ENCODE peak calls at places on chromosomes 7 and 10, in ten cellular contexts. One of them, this sample, is unnamed.

GRCh38 chr10:24303522-24304310 is 94.8 kb downstream of the KIAA1217 start:
- DNase-seq in ecto neural progenitor cell: no peak
- DNase-seq in WTC11: no peak
- DNase-seq in endothelial cell of umbilical vein: no peak
- DNase-seq in naive thymus-derived CD8-positive, alpha-beta T cell: no peak
- DNase-seq in cardiac muscle cell: no peak
- DNase-seq in AG10803: no peak
- DNase-seq in mammary epithelial cell: no peak
- DNase-seq in psoas muscle: no peak
- DNase-seq in stimulated activated CD4-positive, alpha-beta T cell treated with anti-CD3 and anti-CD28 coated beads, Interleukin-15, amount 100 ng/mL, for 1 hour: no peak
- DNase-seq in this sample: no peak

GRCh38 chr10:110273474-110273873 is 31.2 kb downstream of the SMNDC1 start:
- DNase-seq in mammary epithelial cell: peak
- DNase-seq in naive thymus-derived CD8-positive, alpha-beta T cell: peak
- DNase-seq in stimulated activated CD4-positive, alpha-beta T cell treated with anti-CD3 and anti-CD28 coated beads, Interleukin-15, amount 100 ng/mL, for 1 hour: no peak
- DNase-seq in endothelial cell of umbilical vein: no peak
- DNase-seq in AG10803: peak
- DNase-seq in WTC11: no peak
- DNase-seq in psoas muscle: peak
- DNase-seq in cardiac muscle cell: peak
- DNase-seq in ecto neural progenitor cell: no peak
- DNase-seq in this sample: peak

GRCh38 chr10:122142652-122143237 is 128.4 kb upstream of the BTBD16 start:
- DNase-seq in mammary epithelial cell: no peak
- DNase-seq in psoas muscle: peak
- DNase-seq in WTC11: peak
- DNase-seq in AG10803: no peak
- DNase-seq in endothelial cell of umbilical vein: peak
- DNase-seq in stimulated activated CD4-positive, alpha-beta T cell treated with anti-CD3 and anti-CD28 coated beads, Interleukin-15, amount 100 ng/mL, for 1 hour: no peak
- DNase-seq in cardiac muscle cell: peak
- DNase-seq in naive thymus-derived CD8-positive, alpha-beta T cell: no peak
- DNase-seq in ecto neural progenitor cell: peak
- DNase-seq in this sample: peak

GRCh38 chr7:30522163-30522562 is 17.5 kb upstream of the GGCT start:
- DNase-seq in WTC11: no peak
- DNase-seq in mammary epithelial cell: no peak
- DNase-seq in endothelial cell of umbilical vein: no peak
- DNase-seq in AG10803: no peak
- DNase-seq in naive thymus-derived CD8-positive, alpha-beta T cell: no peak
- DNase-seq in ecto neural progenitor cell: no peak
- DNase-seq in psoas muscle: no peak
- DNase-seq in stimulated activated CD4-positive, alpha-beta T cell treated with anti-CD3 and anti-CD28 coated beads, Interleukin-15, amount 100 ng/mL, for 1 hour: no peak
- DNase-seq in cardiac muscle cell: no peak
- DNase-seq in this sample: no peak

GRCh38 chr10:131775444-131775832 is 125.4 kb upstream of the PPP2R2D start:
- DNase-seq in endothelial cell of umbilical vein: no peak
- DNase-seq in AG10803: no peak
- DNase-seq in cardiac muscle cell: no peak
- DNase-seq in ecto neural progenitor cell: peak
- DNase-seq in WTC11: no peak
- DNase-seq in naive thymus-derived CD8-positive, alpha-beta T cell: no peak
- DNase-seq in psoas muscle: no peak
- DNase-seq in mammary epithelial cell: no peak
- DNase-seq in stimulated activated CD4-positive, alpha-beta T cell treated with anti-CD3 and anti-CD28 coated beads, Interleukin-15, amount 100 ng/mL, for 1 hour: no peak
- DNase-seq in this sample: no peak

GRCh38 chr7:2525931-2526630 is 6.5 kb downstream of the LFNG start:
- DNase-seq in ecto neural progenitor cell: no peak
- DNase-seq in stimulated activated CD4-positive, alpha-beta T cell treated with anti-CD3 and anti-CD28 coated beads, Interleukin-15, amount 100 ng/mL, for 1 hour: no peak
- DNase-seq in naive thymus-derived CD8-positive, alpha-beta T cell: no peak
- DNase-seq in endothelial cell of umbilical vein: no peak
- DNase-seq in psoas muscle: no peak
- DNase-seq in cardiac muscle cell: no peak
- DNase-seq in WTC11: no peak
- DNase-seq in AG10803: no peak
- DNase-seq in mammary epithelial cell: no peak
- DNase-seq in this sample: no peak

GRCh38 chr7:71477441-71477840 is 345.5 kb downstream of the GALNT17 start:
- DNase-seq in psoas muscle: no peak
- DNase-seq in cardiac muscle cell: no peak
- DNase-seq in WTC11: no peak
- DNase-seq in endothelial cell of umbilical vein: no peak
- DNase-seq in naive thymus-derived CD8-positive, alpha-beta T cell: no peak
- DNase-seq in AG10803: no peak
- DNase-seq in stimulated activated CD4-positive, alpha-beta T cell treated with anti-CD3 and anti-CD28 coated beads, Interleukin-15, amount 100 ng/mL, for 1 hour: no peak
- DNase-seq in mammary epithelial cell: no peak
- DNase-seq in ecto neural progenitor cell: no peak
- DNase-seq in this sample: no peak

GRCh38 chr7:73941836-73942551 is 81.0 kb downstream of the TMEM270 start:
- DNase-seq in stimulated activated CD4-positive, alpha-beta T cell treated with anti-CD3 and anti-CD28 coated beads, Interleukin-15, amount 100 ng/mL, for 1 hour: no peak
- DNase-seq in mammary epithelial cell: peak
- DNase-seq in ecto neural progenitor cell: no peak
- DNase-seq in AG10803: peak
- DNase-seq in WTC11: no peak
- DNase-seq in endothelial cell of umbilical vein: peak
- DNase-seq in naive thymus-derived CD8-positive, alpha-beta T cell: no peak
- DNase-seq in psoas muscle: no peak
- DNase-seq in cardiac muscle cell: peak
- DNase-seq in this sample: no peak

GRCh38 chr10:121551210-121551609 is 47.0 kb downstream of the FGFR2 start:
- DNase-seq in naive thymus-derived CD8-positive, alpha-beta T cell: no peak
- DNase-seq in mammary epithelial cell: no peak
- DNase-seq in psoas muscle: no peak
- DNase-seq in cardiac muscle cell: no peak
- DNase-seq in AG10803: no peak
- DNase-seq in endothelial cell of umbilical vein: no peak
- DNase-seq in WTC11: no peak
- DNase-seq in stimulated activated CD4-positive, alpha-beta T cell treated with anti-CD3 and anti-CD28 coated beads, Interleukin-15, amount 100 ng/mL, for 1 hour: no peak
- DNase-seq in ecto neural progenitor cell: no peak
- DNase-seq in this sample: no peak

GRCh38 chr7:1981878-1982230 is 250.9 kb downstream of the MAD1L1 start:
- DNase-seq in mammary epithelial cell: no peak
- DNase-seq in AG10803: no peak
- DNase-seq in stimulated activated CD4-positive, alpha-beta T cell treated with anti-CD3 and anti-CD28 coated beads, Interleukin-15, amount 100 ng/mL, for 1 hour: no peak
- DNase-seq in ecto neural progenitor cell: no peak
- DNase-seq in cardiac muscle cell: no peak
- DNase-seq in psoas muscle: no peak
- DNase-seq in naive thymus-derived CD8-positive, alpha-beta T cell: no peak
- DNase-seq in endothelial cell of umbilical vein: no peak
- DNase-seq in WTC11: no peak
- DNase-seq in this sample: no peak

GRCh38 chr7:92598310-92598981 is 8.3 kb upstream of the FAM133B start:
- DNase-seq in stimulated activated CD4-positive, alpha-beta T cell treated with anti-CD3 and anti-CD28 coated beads, Interleukin-15, amount 100 ng/mL, for 1 hour: no peak
- DNase-seq in endothelial cell of umbilical vein: no peak
- DNase-seq in mammary epithelial cell: no peak
- DNase-seq in naive thymus-derived CD8-positive, alpha-beta T cell: no peak
- DNase-seq in cardiac muscle cell: no peak
- DNase-seq in WTC11: no peak
- DNase-seq in AG10803: no peak
- DNase-seq in psoas muscle: no peak
- DNase-seq in ecto neural progenitor cell: no peak
- DNase-seq in this sample: no peak

GRCh38 chr10:104435822-104436221 is 82.2 kb downstream of the CFAP58 start:
- DNase-seq in AG10803: peak
- DNase-seq in ecto neural progenitor cell: no peak
- DNase-seq in naive thymus-derived CD8-positive, alpha-beta T cell: no peak
- DNase-seq in endothelial cell of umbilical vein: no peak
- DNase-seq in stimulated activated CD4-positive, alpha-beta T cell treated with anti-CD3 and anti-CD28 coated beads, Interleukin-15, amount 100 ng/mL, for 1 hour: no peak
- DNase-seq in WTC11: no peak
- DNase-seq in cardiac muscle cell: no peak
- DNase-seq in psoas muscle: no peak
- DNase-seq in mammary epithelial cell: peak
- DNase-seq in this sample: no peak

GRCh38 chr7:30245913-30246312 is 38.5 kb upstream of the ZNRF2 start:
- DNase-seq in AG10803: no peak
- DNase-seq in WTC11: no peak
- DNase-seq in endothelial cell of umbilical vein: no peak
- DNase-seq in mammary epithelial cell: no peak
- DNase-seq in stimulated activated CD4-positive, alpha-beta T cell treated with anti-CD3 and anti-CD28 coated beads, Interleukin-15, amount 100 ng/mL, for 1 hour: no peak
- DNase-seq in naive thymus-derived CD8-positive, alpha-beta T cell: no peak
- DNase-seq in psoas muscle: no peak
- DNase-seq in ecto neural progenitor cell: no peak
- DNase-seq in cardiac muscle cell: no peak
- DNase-seq in this sample: no peak

GRCh38 chr7:25321424-25321823 is 93.1 kb upstream of the NPVF start:
- DNase-seq in cardiac muscle cell: no peak
- DNase-seq in naive thymus-derived CD8-positive, alpha-beta T cell: no peak
- DNase-seq in mammary epithelial cell: no peak
- DNase-seq in WTC11: no peak
- DNase-seq in ecto neural progenitor cell: no peak
- DNase-seq in stimulated activated CD4-positive, alpha-beta T cell treated with anti-CD3 and anti-CD28 coated beads, Interleukin-15, amount 100 ng/mL, for 1 hour: no peak
- DNase-seq in endothelial cell of umbilical vein: no peak
- DNase-seq in psoas muscle: no peak
- DNase-seq in AG10803: no peak
- DNase-seq in this sample: no peak

GRCh38 chr7:30503273-30504212 is 1.1 kb downstream of the GGCT start:
- DNase-seq in AG10803: no peak
- DNase-seq in psoas muscle: no peak
- DNase-seq in stimulated activated CD4-positive, alpha-beta T cell treated with anti-CD3 and anti-CD28 coated beads, Interleukin-15, amount 100 ng/mL, for 1 hour: no peak
- DNase-seq in naive thymus-derived CD8-positive, alpha-beta T cell: no peak
- DNase-seq in cardiac muscle cell: peak
- DNase-seq in endothelial cell of umbilical vein: no peak
- DNase-seq in mammary epithelial cell: peak
- DNase-seq in WTC11: no peak
- DNase-seq in ecto neural progenitor cell: no peak
- DNase-seq in this sample: no peak

GRCh38 chr7:14305233-14305866 is 315.9 kb upstream of the ETV1 start:
- DNase-seq in mammary epithelial cell: no peak
- DNase-seq in AG10803: no peak
- DNase-seq in ecto neural progenitor cell: no peak
- DNase-seq in psoas muscle: no peak
- DNase-seq in endothelial cell of umbilical vein: no peak
- DNase-seq in WTC11: no peak
- DNase-seq in naive thymus-derived CD8-positive, alpha-beta T cell: no peak
- DNase-seq in stimulated activated CD4-positive, alpha-beta T cell treated with anti-CD3 and anti-CD28 coated beads, Interleukin-15, amount 100 ng/mL, for 1 hour: no peak
- DNase-seq in cardiac muscle cell: no peak
- DNase-seq in this sample: no peak

GRCh38 chr10:86423739-86424138 is 57.1 kb upstream of the GRID1 start:
- DNase-seq in psoas muscle: no peak
- DNase-seq in endothelial cell of umbilical vein: no peak
- DNase-seq in cardiac muscle cell: no peak
- DNase-seq in WTC11: no peak
- DNase-seq in mammary epithelial cell: no peak
- DNase-seq in ecto neural progenitor cell: no peak
- DNase-seq in AG10803: no peak
- DNase-seq in stimulated activated CD4-positive, alpha-beta T cell treated with anti-CD3 and anti-CD28 coated beads, Interleukin-15, amount 100 ng/mL, for 1 hour: no peak
- DNase-seq in naive thymus-derived CD8-positive, alpha-beta T cell: no peak
- DNase-seq in this sample: no peak

GRCh38 chr10:59606551-59606961 is 103.1 kb downstream of the SLC16A9 start:
- DNase-seq in ecto neural progenitor cell: no peak
- DNase-seq in cardiac muscle cell: peak
- DNase-seq in endothelial cell of umbilical vein: no peak
- DNase-seq in naive thymus-derived CD8-positive, alpha-beta T cell: no peak
- DNase-seq in AG10803: peak
- DNase-seq in psoas muscle: no peak
- DNase-seq in stimulated activated CD4-positive, alpha-beta T cell treated with anti-CD3 and anti-CD28 coated beads, Interleukin-15, amount 100 ng/mL, for 1 hour: no peak
- DNase-seq in mammary epithelial cell: peak
- DNase-seq in WTC11: no peak
- DNase-seq in this sample: no peak

GRCh38 chr7:94354950-94355349 is 39.7 kb upstream of the COL1A2 start:
- DNase-seq in AG10803: no peak
- DNase-seq in ecto neural progenitor cell: no peak
- DNase-seq in stimulated activated CD4-positive, alpha-beta T cell treated with anti-CD3 and anti-CD28 coated beads, Interleukin-15, amount 100 ng/mL, for 1 hour: no peak
- DNase-seq in mammary epithelial cell: no peak
- DNase-seq in cardiac muscle cell: no peak
- DNase-seq in naive thymus-derived CD8-positive, alpha-beta T cell: no peak
- DNase-seq in WTC11: no peak
- DNase-seq in psoas muscle: no peak
- DNase-seq in endothelial cell of umbilical vein: no peak
- DNase-seq in this sample: no peak

This sample was measured in activated naive CD4-positive, alpha-beta T cell treated with anti-CD3 and anti-CD28 coated beads, Interleukin-2, amount 10 ng/mL, durations not matched to agents 7 days and 5 days.